ENCODE peak calls at places on chromosomes 3 and 15, in five cellular contexts. X is fibroblast of lung, S is body of pancreas, A is endodermal cell, J is heart left ventricle. K is an unnamed sample.

GRCh38 chr3:32238816-32239637 is 547 bp downstream of the CMTM8 start:
- DNase-seq in X (peak; percentile 36), S (peak; percentile 65), A (peak; percentile 84), J (peak; percentile 43), K (peak; percentile 89)

GRCh38 chr3:83821526-83821925 is 1137.3 kb upstream of the CADM2 start:
- DNase-seq in X (no peak), S (no peak), A (no peak), J (no peak), K (no peak)

GRCh38 chr15:41494922-41495735 is 1.5 kb downstream of the ITPKA start:
- DNase-seq in X (no peak), S (no peak), A (peak; percentile 81), J (no peak), K (no peak)

GRCh38 chr15:47720555-47720954 is 3.2 kb downstream of the SEMA6D start:
- DNase-seq in X (peak; percentile 23), S (no peak), A (no peak), J (no peak), K (no peak)

GRCh38 chr15:25739687-25740121 is 123.4 kb downstream of the ATP10A start:
- DNase-seq in X (peak; percentile 60), S (no peak), A (peak; percentile 67), J (no peak), K (peak; percentile 89)

GRCh38 chr15:38062679-38063078 is 128.2 kb downstream of the TMCO5A start:
- DNase-seq in X (no peak), S (no peak), A (no peak), J (no peak), K (no peak)

GRCh38 chr3:49244589-49245205 is 32.3 kb downstream of the C3orf62 start:
- DNase-seq in X (no peak), S (no peak), A (no peak), J (no peak), K (no peak)

GRCh38 chr15:35626531-35626930 is 80.6 kb upstream of the DPH6 start:
- DNase-seq in X (peak; percentile 40), S (no peak), A (no peak), J (no peak), K (no peak)

GRCh38 chr15:86759766-86760165 is 680.1 kb downstream of the AGBL1 start:
- DNase-seq in X (no peak), S (no peak), A (no peak), J (no peak), K (no peak)

GRCh38 chr15:65819563-65819960 is 27.5 kb upstream of the DENND4A start:
- DNase-seq in X (no peak), S (no peak), A (no peak), J (no peak), K (no peak)

GRCh38 chr3:130609166-130609574 is 92.2 kb downstream of the COL6A6 start:
- DNase-seq in X (no peak), S (peak; percentile 15), A (no peak), J (peak; percentile 50), K (no peak)

GRCh38 chr3:16357698-16358097 is 92.7 kb downstream of the OXNAD1 start:
- DNase-seq in X (no peak), S (no peak), A (no peak), J (peak; percentile 62), K (no peak)

GRCh38 chr15:69462030-69462492 is 9.4 kb downstream of the RPLP1 start:
- DNase-seq in X (no peak), S (peak; percentile 54), A (peak; percentile 55), J (peak; percentile 43), K (no peak)

GRCh38 chr3:146280859-146281258 is 30.0 kb upstream of the PLSCR4 start:
- DNase-seq in X (peak; percentile 43), S (no peak), A (no peak), J (no peak), K (no peak)

GRCh38 chr3:60490992-60491391 is 760.3 kb downstream of the FHIT start:
- DNase-seq in X (no peak), S (no peak), A (no peak), J (no peak), K (no peak)

GRCh38 chr15:76181705-76182107 is 121.9 kb downstream of the TMEM266 start:
- DNase-seq in X (no peak), S (no peak), A (no peak), J (no peak), K (no peak)

GRCh38 chr3:37935756-37936666 is 54.6 kb upstream of the VILL start:
- DNase-seq in X (peak; percentile 91), S (peak; percentile 35), A (peak; percentile 56), J (no peak), K (no peak)

GRCh38 chr3:113531826-113532697 is at the start of gene SIDT1:
- DNase-seq in X (no peak), S (peak; percentile 60), A (peak; percentile 65), J (peak; percentile 31), K (no peak)

GRCh38 chr3:128495435-128495970 is 2.5 kb upstream of the GATA2 start:
- DNase-seq in X (no peak), S (peak; percentile 52), A (peak; percentile 43), J (no peak), K (no peak)

GRCh38 chr3:24493951-24494615 is 567 bp downstream of the THRB start:
- DNase-seq in X (peak; percentile 44), S (peak; percentile 77), A (peak; percentile 80), J (peak; percentile 80), K (no peak)

GRCh38 chr15:27486676-27487290 is 515.8 kb downstream of the GABRG3 start:
- DNase-seq in X (no peak), S (no peak), A (no peak), J (no peak), K (no peak)

GRCh38 chr15:45431502-45431901 is 53.2 kb upstream of the GATM start:
- DNase-seq in X (no peak), S (peak; percentile 41), A (peak; percentile 59), J (no peak), K (no peak)

GRCh38 chr15:66758844-66759243 is 56.8 kb downstream of the SMAD6 start:
- DNase-seq in X (no peak), S (no peak), A (no peak), J (no peak), K (no peak)

GRCh38 chr15:85477730-85478129 is 97.3 kb downstream of the AKAP13 start:
- DNase-seq in X (peak; percentile 63), S (no peak), A (no peak), J (no peak), K (no peak)

GRCh38 chr15:80396094-80396493 is 8.1 kb upstream of the ARNT2 start:
- DNase-seq in X (no peak), S (no peak), A (no peak), J (no peak), K (no peak)

GRCh38 chr3:168220609-168221008 is 124.9 kb upstream of the GOLIM4 start:
- DNase-seq in X (no peak), S (no peak), A (no peak), J (no peak), K (no peak)

GRCh38 chr3:15638193-15638890 is 36.8 kb downstream of the BTD start:
- DNase-seq in X (peak; percentile 24), S (no peak), A (no peak), J (no peak), K (no peak)

GRCh38 chr3:186320862-186321568 is 41.0 kb downstream of the DGKG start:
- DNase-seq in X (peak; percentile 12), S (no peak), A (no peak), J (no peak), K (peak; percentile 75)

GRCh38 chr3:69389520-69390248 is 3.8 kb upstream of the FRMD4B start:
- DNase-seq in X (no peak), S (no peak), A (no peak), J (no peak), K (no peak)

GRCh38 chr3:69411331-69411730 is 25.4 kb upstream of the FRMD4B start:
- DNase-seq in X (no peak), S (no peak), A (no peak), J (no peak), K (no peak)

GRCh38 chr15:73051402-73051810 is 857 bp upstream of the NEO1 start:
- DNase-seq in X (no peak), S (peak; percentile 76), A (peak; percentile 76), J (no peak), K (no peak)

GRCh38 chr3:61928020-61928419 is 366.6 kb downstream of the PTPRG start:
- DNase-seq in X (no peak), S (no peak), A (peak; percentile 39), J (no peak), K (peak; percentile 50)

GRCh38 chr3:57659810-57660439 is 33.0 kb downstream of the DENND6A start:
- DNase-seq in X (no peak), S (no peak), A (peak; percentile 48), J (no peak), K (no peak)

GRCh38 chr3:191963182-191963581 is 502.2 kb downstream of the PYDC2 start:
- DNase-seq in X (no peak), S (no peak), A (peak; percentile 92), J (no peak), K (no peak)

GRCh38 chr3:99637041-99637380 is 1.4 kb upstream of the COL8A1 start:
- DNase-seq in X (peak; percentile 75), S (no peak), A (peak; percentile 66), J (no peak), K (no peak)

DNA sequence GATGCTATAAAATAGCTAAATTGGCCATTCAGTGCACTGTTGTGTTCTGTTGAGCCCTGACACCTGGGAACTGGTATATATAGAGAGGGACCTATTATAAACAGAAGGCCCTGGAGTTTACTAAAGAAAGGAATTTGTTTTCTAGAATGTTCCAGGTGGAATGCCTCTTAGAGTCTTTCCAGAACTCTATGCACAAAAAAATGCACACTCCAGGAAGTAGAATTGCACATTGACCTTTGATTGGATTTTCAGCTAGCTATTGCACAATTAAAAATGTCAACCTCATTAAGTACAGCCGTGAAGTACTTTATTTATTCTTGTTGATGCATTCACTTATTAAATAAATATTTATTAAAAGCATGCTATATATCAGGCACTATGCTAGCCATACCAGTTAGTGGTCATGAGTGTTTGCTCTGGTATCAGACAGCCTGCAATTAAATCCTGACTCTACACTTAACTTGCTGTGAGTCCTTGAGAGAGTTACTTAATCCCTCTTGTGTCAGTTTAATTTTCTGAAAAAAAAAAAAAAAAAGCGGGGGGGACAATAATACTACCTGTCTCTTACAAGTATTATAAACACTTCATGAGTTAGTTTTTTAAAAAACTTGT is 40.8 kb downstream of the NDUFB4 start:
- DNase-seq in X (no peak), S (no peak), A (no peak), J (no peak), K (no peak)
- H3K4me3 ChIP-seq in X (no peak overlapping the region), S (no peak overlapping the region), A (no peak overlapping the region), J (no peak overlapping the region), K (no peak overlapping the region)

DNA sequence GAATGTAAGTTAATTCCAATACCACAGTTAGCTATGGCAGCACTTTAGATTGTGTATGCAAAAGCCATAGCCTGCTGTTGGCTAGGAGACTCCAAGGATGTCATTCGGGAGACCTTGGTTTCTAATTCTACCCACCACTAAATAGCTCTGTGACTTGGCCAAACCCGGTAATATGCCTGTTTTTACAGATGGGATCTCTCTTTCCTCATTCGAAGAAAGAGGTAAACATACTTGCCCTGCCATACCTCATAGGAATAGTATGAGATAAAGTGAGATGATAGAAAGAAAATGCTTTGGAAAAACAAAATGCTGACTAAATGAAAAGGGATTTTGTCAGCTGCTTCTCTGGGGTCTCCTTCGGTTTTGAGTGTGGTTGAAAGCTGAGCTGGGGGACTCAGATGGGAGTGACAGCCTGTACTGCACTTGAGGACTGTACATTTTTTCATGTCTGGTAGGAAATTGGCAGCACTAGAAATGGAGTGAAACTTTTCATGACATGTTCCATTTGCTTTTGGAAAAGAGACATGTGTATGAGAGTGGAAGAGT is 57.4 kb upstream of the ROPN1 start:
- DNase-seq in X (no peak), S (no peak), A (no peak), J (no peak), K (no peak)
- H3K27me3 ChIP-seq in X (peaks cover 9% of the 10 kb centered on the region), S (no peaks in the 10 kb centered on the region), A (peaks cover 43% of the 10 kb centered on the region), J (no peaks in the 10 kb centered on the region), K (no peaks in the 10 kb centered on the region)

GRCh38 chr15:31487811-31488436 is 161.3 kb downstream of the KLF13 start:
- DNase-seq in X (peak; percentile 37), S (peak; percentile 52), A (peak; percentile 59), J (no peak), K (peak; percentile 80)
- H3K4me3 ChIP-seq in X (no peak overlapping the region), S (no peak overlapping the region), A (no peak overlapping the region), J (no peak overlapping the region), K (no peak overlapping the region)

GRCh38 chr15:89371145-89372044 is 36.8 kb upstream of the POLG start:
- DNase-seq in X (no peak), S (peak; percentile 26), A (peak; percentile 81), J (no peak), K (no peak)
- H3K27me3 ChIP-seq in X (peaks cover 87% of the 10 kb centered on the region), S (no peaks in the 10 kb centered on the region), A (peaks cover 100% of the 10 kb centered on the region), J (peaks cover 97% of the 10 kb centered on the region), K (peaks cover 99% of the 10 kb centered on the region)

K was measured in esophagus muscularis mucosa.